ENCODE peak calls at places on chromosomes 1 and 21, in six cellular contexts. K, N, X, R, G and U are unnamed samples.
A peak's percentile ranks its signal among the peaks of the same experiment; 100 is the strongest.

GRCh38 chr21:45542667-45543370 is 579 bp upstream of the SLC19A1 start:
- DNase-seq in K (no peak), N (no peak), X (no peak), R (peak; percentile 59), G (peak; percentile 27), U (peak; percentile 37)

GRCh38 chr1:174258148-174258550 is 98.8 kb downstream of the RABGAP1L start:
- DNase-seq in K (peak; percentile 56), N (peak; percentile 19), X (peak; percentile 28), R (peak; percentile 77), G (no peak), U (no peak)

GRCh38 chr1:21818661-21819060 is 6.6 kb downstream of the LDLRAD2 start:
- DNase-seq in K (peak; percentile 8), N (peak; percentile 99), X (no peak), R (peak; percentile 81), G (no peak), U (peak; percentile 60)

GRCh38 chr21:28832013-28832714 is 160.5 kb downstream of the LTN1 start:
- DNase-seq in K (no peak), N (no peak), X (no peak), R (no peak), G (no peak), U (no peak)

GRCh38 chr1:238652346-238652968 is 733.9 kb upstream of the CHRM3 start:
- DNase-seq in K (no peak), N (no peak), X (no peak), R (no peak), G (no peak), U (no peak)

GRCh38 chr1:202367200-202367742 is 18.8 kb downstream of the PPP1R12B start:
- DNase-seq in K (no peak), N (no peak), X (no peak), R (no peak), G (no peak), U (no peak)

GRCh38 chr1:45359882-45360513 is 19.8 kb upstream of the MUTYH start:
- DNase-seq in K (peak; percentile 53), N (peak; percentile 30), X (peak; percentile 73), R (peak; percentile 77), G (no peak), U (peak; percentile 69)

GRCh38 chr1:23619299-23620188 is 60.2 kb upstream of the ID3 start:
- DNase-seq in K (peak; percentile 74), N (peak; percentile 92), X (peak; percentile 34), R (peak; percentile 86), G (peak; percentile 87), U (peak; percentile 65)

GRCh38 chr1:95572002-95572401 is 338.0 kb downstream of the RWDD3 start:
- DNase-seq in K (no peak), N (no peak), X (no peak), R (no peak), G (no peak), U (no peak)

GRCh38 chr1:244768186-244768585 is 67.3 kb upstream of the COX20 start:
- DNase-seq in K (no peak), N (no peak), X (no peak), R (no peak), G (no peak), U (no peak)

GRCh38 chr1:6392081-6392879 is 1.3 kb downstream of the ACOT7 start:
- DNase-seq in K (peak; percentile 41), N (no peak), X (no peak), R (no peak), G (no peak), U (no peak)

GRCh38 chr1:99445486-99445885 is 181.2 kb downstream of the PLPPR4 start:
- DNase-seq in K (no peak), N (no peak), X (no peak), R (no peak), G (no peak), U (no peak)

GRCh38 chr1:32948905-32949304 is 15.7 kb downstream of the RNF19B start:
- DNase-seq in K (no peak), N (no peak), X (no peak), R (no peak), G (no peak), U (no peak)

GRCh38 chr21:44918107-44918470 is 2.6 kb downstream of the ITGB2 start:
- DNase-seq in K (no peak), N (no peak), X (no peak), R (no peak), G (no peak), U (no peak)

GRCh38 chr1:91830242-91831131 is 55.5 kb downstream of the TGFBR3 start:
- DNase-seq in K (no peak), N (no peak), X (peak; percentile 64), R (no peak), G (no peak), U (no peak)

GRCh38 chr1:22114083-22115012 is 28.5 kb downstream of the WNT4 start:
- DNase-seq in K (no peak), N (no peak), X (no peak), R (no peak), G (no peak), U (no peak)

GRCh38 chr1:226736908-226737818 is 1.9 kb downstream of the ITPKB start:
- DNase-seq in K (no peak), N (no peak), X (no peak), R (peak; percentile 75), G (peak; percentile 70), U (peak; percentile 47)

GRCh38 chr1:8134546-8135235 is 108.6 kb upstream of the ERRFI1 start:
- DNase-seq in K (no peak), N (no peak), X (no peak), R (no peak), G (no peak), U (no peak)

GRCh38 chr1:110148961-110149360 is 1.3 kb upstream of the SLC6A17 start:
- DNase-seq in K (peak; percentile 28), N (no peak), X (no peak), R (peak; percentile 56), G (no peak), U (no peak)

GRCh38 chr1:16677552-16678423 is 11.0 kb upstream of the RNU1-3 start:
- DNase-seq in K (no peak), N (peak; percentile 70), X (no peak), R (peak; percentile 81), G (peak; percentile 66), U (no peak)

GRCh38 chr21:32592929-32593502 is 7.7 kb upstream of the TCP10L start:
- DNase-seq in K (no peak), N (no peak), X (no peak), R (no peak), G (no peak), U (no peak)

GRCh38 chr1:206021008-206021795 is 2.5 kb downstream of the CTSE start:
- DNase-seq in K (no peak), N (no peak), X (no peak), R (no peak), G (no peak), U (peak; percentile 60)

GRCh38 chr1:12618661-12619395 is 818 bp upstream of the DHRS3 start:
- DNase-seq in K (no peak), N (peak; percentile 80), X (peak; percentile 74), R (peak; percentile 86), G (no peak), U (peak; percentile 65)